ENCODE peak calls at places on chromosomes 4 and X, in six cellular contexts. One of them, this sample, is unnamed.

GRCh38 chrX:132413459-132413858 is 75.4 kb downstream of the MBNL3 start:
- DNase-seq in central memory CD4-positive, alpha-beta T cell: no peak
- DNase-seq in WTC11: peak
- DNase-seq in NCI-H1694 treated with DMSO at 0.1 percent for 48 hours: no peak
- DNase-seq in psoas muscle: no peak
- DNase-seq in activated T-cell treated with anti-CD3 and anti-CD28 coated beads for 24 hours: no peak
- DNase-seq in this sample: no peak

GRCh38 chr4:7904942-7905341 is 34.7 kb downstream of the AFAP1 start:
- DNase-seq in central memory CD4-positive, alpha-beta T cell: no peak
- DNase-seq in WTC11: no peak
- DNase-seq in NCI-H1694 treated with DMSO at 0.1 percent for 48 hours: no peak
- DNase-seq in psoas muscle: no peak
- DNase-seq in activated T-cell treated with anti-CD3 and anti-CD28 coated beads for 24 hours: no peak
- DNase-seq in this sample: peak

GRCh38 chr4:47623916-47624554 is 139.0 kb downstream of the ATP10D start:
- DNase-seq in central memory CD4-positive, alpha-beta T cell: no peak
- DNase-seq in WTC11: no peak
- DNase-seq in NCI-H1694 treated with DMSO at 0.1 percent for 48 hours: no peak
- DNase-seq in psoas muscle: no peak
- DNase-seq in activated T-cell treated with anti-CD3 and anti-CD28 coated beads for 24 hours: no peak
- DNase-seq in this sample: no peak

GRCh38 chrX:56788717-56789122 is 59.7 kb downstream of the NBDY start:
- DNase-seq in central memory CD4-positive, alpha-beta T cell: no peak
- DNase-seq in WTC11: no peak
- DNase-seq in NCI-H1694 treated with DMSO at 0.1 percent for 48 hours: no peak
- DNase-seq in psoas muscle: peak
- DNase-seq in activated T-cell treated with anti-CD3 and anti-CD28 coated beads for 24 hours: no peak
- DNase-seq in this sample: no peak

GRCh38 chr4:146243141-146243882 is 29.0 kb downstream of the REELD1 start:
- DNase-seq in central memory CD4-positive, alpha-beta T cell: peak
- DNase-seq in WTC11: peak
- DNase-seq in NCI-H1694 treated with DMSO at 0.1 percent for 48 hours: no peak
- DNase-seq in psoas muscle: peak
- DNase-seq in activated T-cell treated with anti-CD3 and anti-CD28 coated beads for 24 hours: peak
- DNase-seq in this sample: no peak

GRCh38 chr4:155676430-155676825 is 9.8 kb downstream of the GUCY1A1 start:
- DNase-seq in central memory CD4-positive, alpha-beta T cell: no peak
- DNase-seq in WTC11: no peak
- DNase-seq in NCI-H1694 treated with DMSO at 0.1 percent for 48 hours: no peak
- DNase-seq in psoas muscle: no peak
- DNase-seq in activated T-cell treated with anti-CD3 and anti-CD28 coated beads for 24 hours: no peak
- DNase-seq in this sample: no peak

GRCh38 chrX:80229626-80230025 is 190.6 kb upstream of the TENT5D start:
- DNase-seq in central memory CD4-positive, alpha-beta T cell: no peak
- DNase-seq in WTC11: no peak
- DNase-seq in NCI-H1694 treated with DMSO at 0.1 percent for 48 hours: no peak
- DNase-seq in psoas muscle: no peak
- DNase-seq in activated T-cell treated with anti-CD3 and anti-CD28 coated beads for 24 hours: no peak
- DNase-seq in this sample: no peak

GRCh38 chr4:102832105-102832504 is 4.8 kb upstream of the UBE2D3 start:
- DNase-seq in central memory CD4-positive, alpha-beta T cell: no peak
- DNase-seq in WTC11: no peak
- DNase-seq in NCI-H1694 treated with DMSO at 0.1 percent for 48 hours: no peak
- DNase-seq in psoas muscle: no peak
- DNase-seq in activated T-cell treated with anti-CD3 and anti-CD28 coated beads for 24 hours: no peak
- DNase-seq in this sample: no peak

GRCh38 chrX:101062171-101062570 is 10.3 kb upstream of the TRMT2B start:
- DNase-seq in central memory CD4-positive, alpha-beta T cell: no peak
- DNase-seq in WTC11: no peak
- DNase-seq in NCI-H1694 treated with DMSO at 0.1 percent for 48 hours: no peak
- DNase-seq in psoas muscle: no peak
- DNase-seq in activated T-cell treated with anti-CD3 and anti-CD28 coated beads for 24 hours: no peak
- DNase-seq in this sample: no peak

GRCh38 chr4:159413252-159413941 is 310.5 kb downstream of the RAPGEF2 start:
- DNase-seq in central memory CD4-positive, alpha-beta T cell: no peak
- DNase-seq in WTC11: no peak
- DNase-seq in NCI-H1694 treated with DMSO at 0.1 percent for 48 hours: no peak
- DNase-seq in psoas muscle: peak
- DNase-seq in activated T-cell treated with anti-CD3 and anti-CD28 coated beads for 24 hours: no peak
- DNase-seq in this sample: no peak

GRCh38 chr4:1502501-1502886 is 96.3 kb upstream of the NKX1-1 start:
- DNase-seq in central memory CD4-positive, alpha-beta T cell: no peak
- DNase-seq in WTC11: no peak
- DNase-seq in NCI-H1694 treated with DMSO at 0.1 percent for 48 hours: no peak
- DNase-seq in psoas muscle: no peak
- DNase-seq in activated T-cell treated with anti-CD3 and anti-CD28 coated beads for 24 hours: no peak
- DNase-seq in this sample: peak